ENCODE peak calls at places on chromosome 18, in seven cellular contexts. X is CD4-positive, CD25-positive, alpha-beta regulatory T cell; O is WTC11; D is naive thymus-derived CD8-positive, alpha-beta T cell; T is stimulated activated CD8-positive, alpha-beta memory T cell treated with anti-CD3 and anti-CD28 coated beads, Interleukin-7, amount 100 ng/mL, for 1 hour; G is HT-29; A is HT1080. U is an unnamed sample.

GRCh38 chr18:73741946-73742345 is 405.7 kb downstream of the FBXO15 start:
- DNase-seq in X (no peak), O (no peak), D (no peak), T (no peak), G (no peak), A (peak), U (no peak)

GRCh38 chr18:43596106-43596712 is 318.9 kb upstream of the SYT4 start:
- DNase-seq in X (no peak), O (no peak), D (no peak), T (no peak), G (peak), A (no peak), U (no peak)

GRCh38 chr18:10579079-10579867 is 53.4 kb downstream of the NAPG start:
- DNase-seq in X (no peak), O (no peak), D (no peak), T (no peak), G (no peak), A (no peak), U (no peak)

GRCh38 chr18:79784965-79785770 is 12.6 kb upstream of the KCNG2 start:
- DNase-seq in X (no peak), O (no peak), D (no peak), T (no peak), G (no peak), A (peak), U (no peak)

GRCh38 chr18:59575995-59576394 is 121.2 kb downstream of the CCBE1 start:
- DNase-seq in X (no peak), O (no peak), D (no peak), T (no peak), G (no peak), A (no peak), U (no peak)

GRCh38 chr18:3015203-3015590 is 2.3 kb upstream of the LPIN2 start:
- DNase-seq in X (no peak), O (no peak), D (no peak), T (no peak), G (no peak), A (peak), U (no peak)

GRCh38 chr18:78908462-78908861 is 71.2 kb upstream of the SALL3 start:
- DNase-seq in X (no peak), O (no peak), D (no peak), T (no peak), G (no peak), A (no peak), U (no peak)

GRCh38 chr18:34871435-34871834 is 161.3 kb downstream of the DTNA start:
- DNase-seq in X (no peak), O (no peak), D (no peak), T (no peak), G (no peak), A (peak), U (no peak)

GRCh38 chr18:23617412-23618009 is 31.2 kb upstream of the NPC1 start:
- DNase-seq in X (no peak), O (no peak), D (no peak), T (no peak), G (no peak), A (no peak), U (no peak)

GRCh38 chr18:79737426-79737825 is 57.8 kb downstream of the CTDP1 start:
- DNase-seq in X (no peak), O (no peak), D (no peak), T (no peak), G (no peak), A (no peak), U (no peak)

GRCh38 chr18:40673150-40673549 is 1281.9 kb upstream of the PIK3C3 start:
- DNase-seq in X (no peak), O (no peak), D (no peak), T (no peak), G (no peak), A (no peak), U (no peak)

GRCh38 chr18:23596183-23596582 is 9.9 kb upstream of the NPC1 start:
- DNase-seq in X (no peak), O (no peak), D (no peak), T (no peak), G (no peak), A (no peak), U (no peak)

GRCh38 chr18:21110667-21111350 is 804 bp downstream of the ROCK1 start:
- DNase-seq in X (peak), O (peak), D (peak), T (peak), G (peak), A (peak), U (peak)

GRCh38 chr18:1436199-1436598 is 531.5 kb downstream of the ADCYAP1 start:
- DNase-seq in X (no peak), O (no peak), D (no peak), T (no peak), G (no peak), A (no peak), U (no peak)

GRCh38 chr18:32296851-32297250 is 107.0 kb downstream of the MEP1B start:
- DNase-seq in X (no peak), O (no peak), D (no peak), T (no peak), G (no peak), A (no peak), U (no peak)

GRCh38 chr18:48412339-48412929 is 3.3 kb upstream of the ZBTB7C start:
- DNase-seq in X (no peak), O (peak), D (no peak), T (no peak), G (peak), A (peak), U (no peak)

GRCh38 chr18:45361148-45361851 is 254.0 kb upstream of the SLC14A2 start:
- DNase-seq in X (no peak), O (no peak), D (no peak), T (no peak), G (no peak), A (no peak), U (no peak)

GRCh38 chr18:23578067-23578705 is 8.1 kb downstream of the NPC1 start:
- DNase-seq in X (no peak), O (no peak), D (no peak), T (no peak), G (no peak), A (no peak), U (no peak)

GRCh38 chr18:73986711-73987110 is 160.9 kb downstream of the FBXO15 start:
- DNase-seq in X (no peak), O (no peak), D (no peak), T (no peak), G (no peak), A (no peak), U (no peak)

GRCh38 chr18:69636529-69637301 is 236.0 kb downstream of the DOK6 start:
- DNase-seq in X (peak), O (peak), D (peak), T (no peak), G (no peak), A (no peak), U (peak)